ENCODE peak calls at places on chromosomes 1 and 21, in seven cellular contexts. O, P, N, L, U, X and I are unnamed samples.

GRCh38 chr1:54623216-54624007 is at the start of gene FAM151A:
- DNase-seq in O (no peak), N (no peak), X (no peak), U (no peak), L (no peak), P (no peak), I (no peak)

GRCh38 chr1:100462291-100463040 is 75.5 kb upstream of the GPR88 start:
- DNase-seq in N (no peak), U (no peak), L (no peak), X (no peak), P (no peak), O (no peak), I (no peak)

GRCh38 chr21:37699024-37699770 is 217.1 kb downstream of the KCNJ6 start:
- DNase-seq in N (no peak), L (no peak), U (no peak), X (no peak), O (no peak), P (no peak), I (no peak)

GRCh38 chr1:43997295-43997694 is 5.9 kb downstream of the CCDC24 start:
- DNase-seq in N (no peak), L (no peak), O (no peak), X (no peak), U (no peak), P (no peak), I (no peak)

GRCh38 chr1:24465099-24465498 is 37.5 kb upstream of the RCAN3 start:
- DNase-seq in N (no peak), X (no peak), O (peak), U (no peak), L (no peak), P (no peak), I (no peak)

GRCh38 chr1:52913537-52913936 is 8.0 kb downstream of the ECHDC2 start:
- DNase-seq in N (no peak), L (no peak), P (no peak), O (no peak), U (no peak), X (no peak), I (no peak)

GRCh38 chr1:231357831-231358354 is 19.8 kb downstream of the SPRTN start:
- DNase-seq in U (peak), N (peak), P (no peak), O (peak), L (peak), X (peak), I (peak)

GRCh38 chr1:45864124-45864721 is 60.8 kb downstream of the MAST2 start:
- DNase-seq in X (no peak), L (no peak), U (peak), P (no peak), O (no peak), N (no peak), I (peak)

GRCh38 chr1:31784356-31785019 is 20.3 kb upstream of the ADGRB2 start:
- DNase-seq in P (peak), U (no peak), L (no peak), X (no peak), N (no peak), O (no peak), I (no peak)

GRCh38 chr1:89363638-89364536 is at the start of gene GBP6:
- DNase-seq in U (peak), L (no peak), O (no peak), P (no peak), N (no peak), X (no peak), I (no peak)

GRCh38 chr1:30111431-30111830 is 612.0 kb downstream of the MATN1 start:
- DNase-seq in N (peak), O (no peak), U (peak), P (no peak), X (no peak), L (no peak), I (peak)

GRCh38 chr1:58824753-58825389 is 41.0 kb upstream of the JUN start:
- DNase-seq in O (no peak), L (no peak), X (no peak), U (no peak), N (no peak), P (no peak), I (peak)

GRCh38 chr1:200040516-200041138 is 13.1 kb downstream of the NR5A2 start:
- DNase-seq in P (no peak), N (no peak), L (no peak), U (no peak), X (no peak), O (no peak), I (peak)

GRCh38 chr1:229033480-229033879 is 237.4 kb upstream of the RAB4A start:
- DNase-seq in N (no peak), P (no peak), O (no peak), X (no peak), U (no peak), L (no peak), I (no peak)

GRCh38 chr1:173853074-173853473 is 14.7 kb downstream of the GAS5 start:
- DNase-seq in N (peak), P (no peak), O (no peak), X (no peak), U (peak), L (no peak), I (no peak)

GRCh38 chr1:178011864-178012476 is 42.1 kb upstream of the SEC16B start:
- DNase-seq in N (no peak), X (no peak), L (no peak), U (no peak), P (no peak), O (no peak), I (no peak)

GRCh38 chr21:14755086-14755485 is 209.0 kb upstream of the SAMSN1 start:
- DNase-seq in P (no peak), N (no peak), L (no peak), O (no peak), U (no peak), X (no peak), I (no peak)

GRCh38 chr21:22235866-22236590 is 1237.8 kb downstream of the NCAM2 start:
- DNase-seq in U (no peak), L (no peak), N (no peak), X (no peak), O (no peak), P (no peak), I (no peak)

GRCh38 chr1:32925360-32926142 is 24.4 kb upstream of the TMEM54 start:
- DNase-seq in O (no peak), L (no peak), P (no peak), U (peak), X (no peak), N (no peak), I (no peak)

GRCh38 chr1:200659269-200659668 is 10.4 kb downstream of the DDX59 start:
- DNase-seq in X (no peak), L (no peak), O (no peak), N (peak), P (no peak), U (peak), I (no peak)

GRCh38 chr1:62138029-62138428 is 56.6 kb upstream of the L1TD1 start:
- DNase-seq in U (no peak), N (no peak), X (no peak), L (no peak), O (no peak), P (no peak), I (no peak)

GRCh38 chr1:43834280-43835140 is 99.1 kb upstream of the ARTN start:
- DNase-seq in L (no peak), X (no peak), U (peak), O (peak), P (no peak), N (no peak), I (peak)

GRCh38 chr1:12454406-12455391 is 163.3 kb downstream of the DHRS3 start:
- DNase-seq in O (no peak), N (no peak), L (no peak), P (no peak), U (peak), X (no peak), I (peak)

GRCh38 chr1:236400061-236400638 is 6.1 kb downstream of the EDARADD start:
- DNase-seq in P (no peak), X (no peak), L (no peak), N (no peak), O (no peak), U (no peak), I (no peak)

GRCh38 chr1:2602311-2602835 is 15.8 kb downstream of the PRXL2B start:
- DNase-seq in U (no peak), O (no peak), X (no peak), L (no peak), N (no peak), P (no peak), I (no peak)

GRCh38 chr1:185917646-185918045 is 183.5 kb downstream of the HMCN1 start:
- DNase-seq in P (no peak), U (peak), O (peak), N (peak), X (no peak), L (no peak), I (peak)

GRCh38 chr1:192627901-192628300 is 8.0 kb upstream of the RGS13 start:
- DNase-seq in O (no peak), L (no peak), P (no peak), U (no peak), N (no peak), X (no peak), I (no peak)

GRCh38 chr1:221723018-221723917 is 18.6 kb downstream of the DUSP10 start:
- DNase-seq in X (no peak), L (no peak), N (no peak), U (peak), O (no peak), P (no peak), I (no peak)

GRCh38 chr21:45994738-45995685 is 13.4 kb downstream of the COL6A1 start:
- DNase-seq in L (no peak), P (peak), U (no peak), O (no peak), X (no peak), N (no peak), I (no peak)

GRCh38 chr21:34790341-34790740 is 121.5 kb downstream of the CLIC6 start:
- DNase-seq in U (no peak), L (no peak), X (no peak), N (no peak), P (no peak), O (no peak), I (no peak)

GRCh38 chr1:55605155-55605554 is 390.0 kb upstream of the USP24 start:
- DNase-seq in L (no peak), O (no peak), N (no peak), U (no peak), X (no peak), P (no peak), I (no peak)